ENCODE peak calls at places on chromosomes 1 and 21, in five cellular contexts. R is effector memory CD4-positive, alpha-beta T cell; A is lower leg skin; K is ELR; U is activated T-cell treated with anti-CD3 and anti-CD28 coated beads, Interleukin-2, amount 50 U/mL, for 72 hours. E is an unnamed sample.
A peak's percentile ranks its signal among the peaks of the same experiment; 100 is the strongest.

GRCh38 chr1:10996100-10996499 is 16.4 kb upstream of the TARDBP start:
- DNase-seq in R (no peak), A (no peak), K (no peak), U (no peak), E (no peak)

GRCh38 chr1:40339420-40340323 is 22.6 kb upstream of the COL9A2 start:
- DNase-seq in R (no peak), A (no peak), K (no peak), U (peak; percentile 7), E (no peak)

GRCh38 chr1:84996846-84997666 is at the start of gene MCOLN2:
- DNase-seq in R (peak; percentile 46), A (no peak), K (peak; percentile 57), U (peak; percentile 69), E (peak; percentile 33)

GRCh38 chr1:13965770-13966398 is 265.9 kb downstream of the PRDM2 start:
- DNase-seq in R (no peak), A (no peak), K (peak; percentile 4), U (no peak), E (no peak)

GRCh38 chr1:24139846-24140425 is 3.0 kb downstream of the IL22RA1 start:
- DNase-seq in R (no peak), A (no peak), K (no peak), U (no peak), E (no peak)

GRCh38 chr1:233791372-233791703 is 113.1 kb upstream of the SLC35F3 start:
- DNase-seq in R (no peak), A (no peak), K (no peak), U (no peak), E (no peak)

GRCh38 chr1:44603718-44604117 is 70.6 kb downstream of the TMEM53 start:
- DNase-seq in R (no peak), A (no peak), K (no peak), U (no peak), E (no peak)

GRCh38 chr1:223707270-223708000 is 4.9 kb upstream of the CAPN2 start:
- DNase-seq in R (no peak), A (no peak), K (peak; percentile 99), U (no peak), E (no peak)

GRCh38 chr1:17521946-17522612 is 17.4 kb upstream of the ARHGEF10L start:
- DNase-seq in R (no peak), A (no peak), K (no peak), U (no peak), E (no peak)

GRCh38 chr1:210397252-210397651 is 68.5 kb downstream of the HHAT start:
- DNase-seq in R (no peak), A (no peak), K (no peak), U (no peak), E (no peak)

GRCh38 chr1:8992936-8993687 is 33.1 kb downstream of the SLC2A7 start:
- DNase-seq in R (no peak), A (no peak), K (no peak), U (no peak), E (no peak)

GRCh38 chr1:203065191-203065590 is 20.6 kb downstream of the MYOG start:
- DNase-seq in R (no peak), A (no peak), K (no peak), U (no peak), E (no peak)

GRCh38 chr21:39535646-39536437 is 76.9 kb upstream of the B3GALT5 start:
- DNase-seq in R (no peak), A (no peak), K (no peak), U (no peak), E (no peak)

GRCh38 chr1:153515504-153516394 is 20.0 kb downstream of the S100A6 start:
- DNase-seq in R (no peak), A (peak; percentile 93), K (peak; percentile 24), U (no peak), E (no peak)

GRCh38 chr1:174040387-174040786 is 18.2 kb upstream of the RC3H1 start:
- DNase-seq in R (no peak), A (no peak), K (peak; percentile 96), U (no peak), E (no peak)

GRCh38 chr1:211764701-211765100 is 65.9 kb downstream of the LPGAT1 start:
- DNase-seq in R (no peak), A (no peak), K (no peak), U (no peak), E (no peak)

GRCh38 chr1:62068978-62069377 is 125.7 kb upstream of the L1TD1 start:
- DNase-seq in R (no peak), A (no peak), K (no peak), U (no peak), E (no peak)

GRCh38 chr1:36425791-36426190 is 24.5 kb downstream of the OSCP1 start:
- DNase-seq in R (no peak), A (no peak), K (peak; percentile 40), U (peak; percentile 18), E (no peak)

GRCh38 chr1:217048104-217048707 is 325.0 kb upstream of the ESRRG start:
- DNase-seq in R (no peak), A (no peak), K (peak; percentile 18), U (no peak), E (no peak)

GRCh38 chr1:236619398-236619797 is 15.1 kb upstream of the HEATR1 start:
- DNase-seq in R (no peak), A (no peak), K (no peak), U (no peak), E (no peak)

GRCh38 chr1:154454391-154455120 is 47.5 kb upstream of the TDRD10 start:
- DNase-seq in R (no peak), A (no peak), K (no peak), U (no peak), E (no peak)